ENCODE peak calls at places on chromosome 3, in ten cellular contexts. One of them, this sample, is unnamed.
A peak's percentile ranks its signal among the peaks of the same experiment; 100 is the strongest.

GRCh38 chr3:122977645-122978466 is 49.7 kb downstream of the SEMA5B start:
- DNase-seq in MM.1S: no peak
- DNase-seq in CD8-positive, alpha-beta memory T cell: no peak
- DNase-seq in stomach: no peak
- DNase-seq in neuronal stem cell: peak; percentile 60
- DNase-seq in heart left ventricle: peak; percentile 89
- DNase-seq in tibial nerve: no peak
- DNase-seq in SJSA1: peak; percentile 12
- DNase-seq in A673: peak; percentile 49
- DNase-seq in GM06990: no peak
- DNase-seq in this sample: peak; percentile 33

GRCh38 chr3:134880431-134880830 is 85.4 kb downstream of the EPHB1 start:
- DNase-seq in MM.1S: no peak
- DNase-seq in CD8-positive, alpha-beta memory T cell: no peak
- DNase-seq in stomach: no peak
- DNase-seq in neuronal stem cell: no peak
- DNase-seq in heart left ventricle: no peak
- DNase-seq in tibial nerve: no peak
- DNase-seq in SJSA1: no peak
- DNase-seq in A673: no peak
- DNase-seq in GM06990: no peak
- DNase-seq in this sample: no peak

GRCh38 chr3:23159929-23160328 is 43.2 kb upstream of the UBE2E2 start:
- DNase-seq in MM.1S: no peak
- DNase-seq in CD8-positive, alpha-beta memory T cell: no peak
- DNase-seq in stomach: no peak
- DNase-seq in neuronal stem cell: no peak
- DNase-seq in heart left ventricle: no peak
- DNase-seq in tibial nerve: no peak
- DNase-seq in SJSA1: peak; percentile 83
- DNase-seq in A673: no peak
- DNase-seq in GM06990: no peak
- DNase-seq in this sample: no peak

GRCh38 chr3:143727391-143727790 is 120.9 kb downstream of the SLC9A9 start:
- DNase-seq in MM.1S: no peak
- DNase-seq in CD8-positive, alpha-beta memory T cell: no peak
- DNase-seq in stomach: no peak
- DNase-seq in neuronal stem cell: no peak
- DNase-seq in heart left ventricle: no peak
- DNase-seq in tibial nerve: no peak
- DNase-seq in SJSA1: no peak
- DNase-seq in A673: no peak
- DNase-seq in GM06990: no peak
- DNase-seq in this sample: no peak

GRCh38 chr3:97711664-97712063 is 52.9 kb upstream of the ARL6 start:
- DNase-seq in MM.1S: no peak
- DNase-seq in CD8-positive, alpha-beta memory T cell: no peak
- DNase-seq in stomach: no peak
- DNase-seq in neuronal stem cell: no peak
- DNase-seq in heart left ventricle: no peak
- DNase-seq in tibial nerve: no peak
- DNase-seq in SJSA1: no peak
- DNase-seq in A673: no peak
- DNase-seq in GM06990: no peak
- DNase-seq in this sample: no peak

GRCh38 chr3:129745253-129745652 is 138.8 kb upstream of the PLXND1 start:
- DNase-seq in MM.1S: no peak
- DNase-seq in CD8-positive, alpha-beta memory T cell: no peak
- DNase-seq in stomach: no peak
- DNase-seq in neuronal stem cell: no peak
- DNase-seq in heart left ventricle: no peak
- DNase-seq in tibial nerve: no peak
- DNase-seq in SJSA1: no peak
- DNase-seq in A673: no peak
- DNase-seq in GM06990: no peak
- DNase-seq in this sample: peak; percentile 11

GRCh38 chr3:159830523-159831151 is 158.0 kb upstream of the IL12A start:
- DNase-seq in MM.1S: no peak
- DNase-seq in CD8-positive, alpha-beta memory T cell: no peak
- DNase-seq in stomach: no peak
- DNase-seq in neuronal stem cell: no peak
- DNase-seq in heart left ventricle: no peak
- DNase-seq in tibial nerve: no peak
- DNase-seq in SJSA1: no peak
- DNase-seq in A673: no peak
- DNase-seq in GM06990: no peak
- DNase-seq in this sample: no peak

GRCh38 chr3:7682822-7683229 is 818.8 kb upstream of the LMCD1 start:
- DNase-seq in MM.1S: no peak
- DNase-seq in CD8-positive, alpha-beta memory T cell: no peak
- DNase-seq in stomach: no peak
- DNase-seq in neuronal stem cell: no peak
- DNase-seq in heart left ventricle: peak; percentile 43
- DNase-seq in tibial nerve: peak; percentile 61
- DNase-seq in SJSA1: peak; percentile 66
- DNase-seq in A673: peak; percentile 63
- DNase-seq in GM06990: no peak
- DNase-seq in this sample: no peak

GRCh38 chr3:192933779-192934456 is 16.3 kb upstream of the MB21D2 start:
- DNase-seq in MM.1S: no peak
- DNase-seq in CD8-positive, alpha-beta memory T cell: no peak
- DNase-seq in stomach: no peak
- DNase-seq in neuronal stem cell: no peak
- DNase-seq in heart left ventricle: no peak
- DNase-seq in tibial nerve: no peak
- DNase-seq in SJSA1: no peak
- DNase-seq in A673: no peak
- DNase-seq in GM06990: no peak
- DNase-seq in this sample: no peak

GRCh38 chr3:126488205-126488604 is 12.5 kb upstream of the ZXDC start:
- DNase-seq in MM.1S: no peak
- DNase-seq in CD8-positive, alpha-beta memory T cell: no peak
- DNase-seq in stomach: no peak
- DNase-seq in neuronal stem cell: no peak
- DNase-seq in heart left ventricle: no peak
- DNase-seq in tibial nerve: no peak
- DNase-seq in SJSA1: no peak
- DNase-seq in A673: peak; percentile 27
- DNase-seq in GM06990: no peak
- DNase-seq in this sample: no peak

GRCh38 chr3:122030381-122031122 is 8.5 kb upstream of the ILDR1 start:
- DNase-seq in MM.1S: peak; percentile 84
- DNase-seq in CD8-positive, alpha-beta memory T cell: no peak
- DNase-seq in stomach: no peak
- DNase-seq in neuronal stem cell: no peak
- DNase-seq in heart left ventricle: no peak
- DNase-seq in tibial nerve: no peak
- DNase-seq in SJSA1: no peak
- DNase-seq in A673: peak; percentile 33
- DNase-seq in GM06990: peak; percentile 54
- DNase-seq in this sample: no peak

GRCh38 chr3:124033360-124034015 is 41.6 kb upstream of the ROPN1 start:
- DNase-seq in MM.1S: no peak
- DNase-seq in CD8-positive, alpha-beta memory T cell: no peak
- DNase-seq in stomach: no peak
- DNase-seq in neuronal stem cell: no peak
- DNase-seq in heart left ventricle: peak; percentile 26
- DNase-seq in tibial nerve: no peak
- DNase-seq in SJSA1: peak; percentile 52
- DNase-seq in A673: peak; percentile 52
- DNase-seq in GM06990: peak; percentile 7
- DNase-seq in this sample: no peak

GRCh38 chr3:32261545-32261944 is 23.1 kb downstream of the CMTM8 start:
- DNase-seq in MM.1S: no peak
- DNase-seq in CD8-positive, alpha-beta memory T cell: no peak
- DNase-seq in stomach: no peak
- DNase-seq in neuronal stem cell: no peak
- DNase-seq in heart left ventricle: no peak
- DNase-seq in tibial nerve: no peak
- DNase-seq in SJSA1: no peak
- DNase-seq in A673: no peak
- DNase-seq in GM06990: no peak
- DNase-seq in this sample: no peak

GRCh38 chr3:166362698-166363097 is 525.5 kb upstream of the BCHE start:
- DNase-seq in MM.1S: no peak
- DNase-seq in CD8-positive, alpha-beta memory T cell: no peak
- DNase-seq in stomach: no peak
- DNase-seq in neuronal stem cell: no peak
- DNase-seq in heart left ventricle: no peak
- DNase-seq in tibial nerve: no peak
- DNase-seq in SJSA1: no peak
- DNase-seq in A673: no peak
- DNase-seq in GM06990: no peak
- DNase-seq in this sample: no peak

GRCh38 chr3:38084019-38084968 is 45.3 kb downstream of the DLEC1 start:
- DNase-seq in MM.1S: no peak
- DNase-seq in CD8-positive, alpha-beta memory T cell: peak; percentile 43
- DNase-seq in stomach: no peak
- DNase-seq in neuronal stem cell: no peak
- DNase-seq in heart left ventricle: no peak
- DNase-seq in tibial nerve: no peak
- DNase-seq in SJSA1: peak; percentile 6
- DNase-seq in A673: peak; percentile 58
- DNase-seq in GM06990: peak; percentile 42
- DNase-seq in this sample: peak; percentile 76

GRCh38 chr3:35932995-35933394 is 293.7 kb downstream of the ARPP21 start:
- DNase-seq in MM.1S: no peak
- DNase-seq in CD8-positive, alpha-beta memory T cell: no peak
- DNase-seq in stomach: no peak
- DNase-seq in neuronal stem cell: no peak
- DNase-seq in heart left ventricle: no peak
- DNase-seq in tibial nerve: peak; percentile 7
- DNase-seq in SJSA1: peak; percentile 38
- DNase-seq in A673: peak; percentile 63
- DNase-seq in GM06990: no peak
- DNase-seq in this sample: no peak

GRCh38 chr3:72938471-72939265 is 50.8 kb downstream of the GXYLT2 start:
- DNase-seq in MM.1S: peak; percentile 38
- DNase-seq in CD8-positive, alpha-beta memory T cell: no peak
- DNase-seq in stomach: peak; percentile 37
- DNase-seq in neuronal stem cell: peak; percentile 11
- DNase-seq in heart left ventricle: peak; percentile 57
- DNase-seq in tibial nerve: peak; percentile 83
- DNase-seq in SJSA1: peak; percentile 54
- DNase-seq in A673: peak; percentile 62
- DNase-seq in GM06990: peak; percentile 18
- DNase-seq in this sample: peak; percentile 69

GRCh38 chr3:165336786-165337185 is 140.6 kb upstream of the SLITRK3 start:
- DNase-seq in MM.1S: no peak
- DNase-seq in CD8-positive, alpha-beta memory T cell: no peak
- DNase-seq in stomach: no peak
- DNase-seq in neuronal stem cell: no peak
- DNase-seq in heart left ventricle: no peak
- DNase-seq in tibial nerve: no peak
- DNase-seq in SJSA1: no peak
- DNase-seq in A673: no peak
- DNase-seq in GM06990: no peak
- DNase-seq in this sample: no peak

GRCh38 chr3:101665851-101666250 is 11.1 kb downstream of the ZBTB11 start:
- DNase-seq in MM.1S: no peak
- DNase-seq in CD8-positive, alpha-beta memory T cell: no peak
- DNase-seq in stomach: no peak
- DNase-seq in neuronal stem cell: no peak
- DNase-seq in heart left ventricle: no peak
- DNase-seq in tibial nerve: no peak
- DNase-seq in SJSA1: no peak
- DNase-seq in A673: no peak
- DNase-seq in GM06990: no peak
- DNase-seq in this sample: no peak
- H3K36me3 ChIP-seq in MM.1S: peaks cover 3% of the 10 kb centered on the region
- H3K36me3 ChIP-seq in CD8-positive, alpha-beta memory T cell: peaks cover 24% of the 10 kb centered on the region
- H3K36me3 ChIP-seq in stomach: peaks cover 96% of the 10 kb centered on the region
- H3K36me3 ChIP-seq in neuronal stem cell: peaks cover 92% of the 10 kb centered on the region
- H3K36me3 ChIP-seq in heart left ventricle: peaks cover 75% of the 10 kb centered on the region
- H3K36me3 ChIP-seq in tibial nerve: peaks cover 9% of the 10 kb centered on the region
- H3K36me3 ChIP-seq in SJSA1: peaks cover 55% of the 10 kb centered on the region
- H3K36me3 ChIP-seq in A673: peaks cover 33% of the 10 kb centered on the region
- H3K36me3 ChIP-seq in GM06990: peaks cover 7% of the 10 kb centered on the region
- H3K36me3 ChIP-seq in this sample: peaks cover 37% of the 10 kb centered on the region

GRCh38 chr3:170437151-170437550 is 18.5 kb downstream of the CLDN11 start:
- DNase-seq in MM.1S: no peak
- DNase-seq in CD8-positive, alpha-beta memory T cell: no peak
- DNase-seq in stomach: no peak
- DNase-seq in neuronal stem cell: no peak
- DNase-seq in heart left ventricle: no peak
- DNase-seq in tibial nerve: no peak
- DNase-seq in SJSA1: no peak
- DNase-seq in A673: no peak
- DNase-seq in GM06990: no peak
- DNase-seq in this sample: no peak
- H3K36me3 ChIP-seq in MM.1S: no peaks in the 10 kb centered on the region
- H3K36me3 ChIP-seq in CD8-positive, alpha-beta memory T cell: no peaks in the 10 kb centered on the region
- H3K36me3 ChIP-seq in stomach: no peaks in the 10 kb centered on the region
- H3K36me3 ChIP-seq in neuronal stem cell: no peaks in the 10 kb centered on the region
- H3K36me3 ChIP-seq in heart left ventricle: no peaks in the 10 kb centered on the region
- H3K36me3 ChIP-seq in tibial nerve: no peaks in the 10 kb centered on the region
- H3K36me3 ChIP-seq in SJSA1: no peaks in the 10 kb centered on the region
- H3K36me3 ChIP-seq in A673: no peaks in the 10 kb centered on the region
- H3K36me3 ChIP-seq in GM06990: no peaks in the 10 kb centered on the region
- H3K36me3 ChIP-seq in this sample: no peaks in the 10 kb centered on the region

DNA sequence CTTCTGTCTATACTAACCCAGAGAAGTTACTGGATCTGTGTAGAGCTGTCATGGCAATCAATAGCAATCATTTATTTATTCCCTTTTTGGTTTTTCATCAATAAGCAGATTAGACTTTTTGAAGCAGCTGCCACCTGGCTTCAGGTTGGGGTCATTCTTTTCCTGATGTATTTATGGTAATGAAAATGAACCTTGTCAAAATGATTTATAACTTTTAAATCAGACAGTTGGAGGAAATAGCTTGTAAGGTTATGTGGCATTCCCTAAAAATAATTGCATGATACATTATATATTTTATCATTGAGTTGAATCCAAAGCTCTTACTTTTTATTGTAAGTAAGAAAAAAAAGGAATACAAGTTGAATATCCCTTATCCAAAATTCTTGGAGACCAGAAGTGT is 8.6 kb downstream of the TIPARP start:
- DNase-seq in MM.1S: no peak
- DNase-seq in CD8-positive, alpha-beta memory T cell: no peak
- DNase-seq in stomach: no peak
- DNase-seq in neuronal stem cell: no peak
- DNase-seq in heart left ventricle: no peak
- DNase-seq in tibial nerve: no peak
- DNase-seq in SJSA1: no peak
- DNase-seq in A673: no peak
- DNase-seq in GM06990: no peak
- DNase-seq in this sample: no peak
- H3K36me3 ChIP-seq in MM.1S: peaks cover 23% of the 10 kb centered on the region
- H3K36me3 ChIP-seq in CD8-positive, alpha-beta memory T cell: peaks cover 17% of the 10 kb centered on the region
- H3K36me3 ChIP-seq in stomach: peaks cover 16% of the 10 kb centered on the region
- H3K36me3 ChIP-seq in neuronal stem cell: peaks cover 39% of the 10 kb centered on the region
- H3K36me3 ChIP-seq in heart left ventricle: peaks cover 10% of the 10 kb centered on the region
- H3K36me3 ChIP-seq in tibial nerve: no peaks in the 10 kb centered on the region
- H3K36me3 ChIP-seq in SJSA1: peaks cover 73% of the 10 kb centered on the region
- H3K36me3 ChIP-seq in A673: peaks cover 90% of the 10 kb centered on the region
- H3K36me3 ChIP-seq in GM06990: peaks cover 10% of the 10 kb centered on the region
- H3K36me3 ChIP-seq in this sample: peaks cover 8% of the 10 kb centered on the region

DNA sequence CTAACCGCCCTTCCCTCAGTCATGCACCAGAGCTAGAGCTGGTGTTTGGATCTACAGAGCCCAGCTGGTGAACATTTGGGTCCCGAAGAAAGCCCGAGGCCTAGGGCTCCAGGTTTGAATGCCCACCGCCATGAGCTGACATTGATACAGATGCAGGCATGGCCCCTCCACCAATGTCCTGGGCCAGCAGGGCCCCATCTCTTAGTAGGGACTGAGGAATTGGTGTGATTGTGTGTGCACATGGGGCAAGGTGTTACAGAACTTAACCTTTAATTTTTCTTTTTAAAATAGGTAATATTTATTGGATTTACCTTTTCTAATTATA is 11.0 kb downstream of the PODXL2 start:
- DNase-seq in MM.1S: no peak
- DNase-seq in CD8-positive, alpha-beta memory T cell: no peak
- DNase-seq in stomach: no peak
- DNase-seq in neuronal stem cell: no peak
- DNase-seq in heart left ventricle: no peak
- DNase-seq in tibial nerve: no peak
- DNase-seq in SJSA1: no peak
- DNase-seq in A673: no peak
- DNase-seq in GM06990: no peak
- DNase-seq in this sample: no peak
- H3K36me3 ChIP-seq in MM.1S: no peaks in the 10 kb centered on the region
- H3K36me3 ChIP-seq in CD8-positive, alpha-beta memory T cell: no peaks in the 10 kb centered on the region
- H3K36me3 ChIP-seq in stomach: peaks cover 8% of the 10 kb centered on the region
- H3K36me3 ChIP-seq in neuronal stem cell: peaks cover 51% of the 10 kb centered on the region
- H3K36me3 ChIP-seq in heart left ventricle: no peaks in the 10 kb centered on the region
- H3K36me3 ChIP-seq in tibial nerve: no peaks in the 10 kb centered on the region
- H3K36me3 ChIP-seq in SJSA1: no peaks in the 10 kb centered on the region
- H3K36me3 ChIP-seq in A673: no peaks in the 10 kb centered on the region
- H3K36me3 ChIP-seq in GM06990: no peaks in the 10 kb centered on the region
- H3K36me3 ChIP-seq in this sample: no peaks in the 10 kb centered on the region

This sample was measured in HAP-1.